ENCODE peak calls at places on chromosomes 7 and 10, in six cellular contexts. R, G, Y, O, K and F are unnamed samples.

GRCh38 chr7:98287486-98287959 is 6.0 kb downstream of the BRI3 start:
- DNase-seq in O (no peak), R (no peak), G (peak; percentile 92), Y (no peak), K (no peak), F (no peak)

GRCh38 chr10:118742787-118743186 is 12.0 kb downstream of the CACUL1 start:
- DNase-seq in O (no peak), R (no peak), Y (no peak), K (no peak), G (no peak), F (no peak)

GRCh38 chr10:102678842-102679289 is 34.6 kb downstream of the TRIM8 start:
- DNase-seq in O (peak; percentile 77), R (peak; percentile 50), Y (no peak), G (peak; percentile 93), K (peak; percentile 83), F (peak; percentile 90)

GRCh38 chr10:53403688-53404087 is 631.1 kb upstream of the MBL2 start:
- DNase-seq in K (peak; percentile 70), Y (no peak), R (no peak), G (no peak), O (peak; percentile 91), F (no peak)

GRCh38 chr10:26799342-26799741 is 61.4 kb downstream of the ABI1 start:
- DNase-seq in R (no peak), Y (no peak), O (no peak), K (no peak), G (no peak), F (no peak)

GRCh38 chr7:24948739-24949138 is 31.2 kb downstream of the OSBPL3 start:
- DNase-seq in R (no peak), O (no peak), Y (no peak), K (no peak), G (no peak), F (no peak)

GRCh38 chr7:80133361-80134104 is 1.1 kb upstream of the GNAI1 start:
- DNase-seq in Y (no peak), O (no peak), K (no peak), R (peak; percentile 42), G (no peak), F (no peak)

GRCh38 chr7:157136372-157136771 is 2.4 kb upstream of the UBE3C start:
- DNase-seq in G (no peak), Y (no peak), R (peak; percentile 76), O (no peak), K (no peak), F (no peak)

GRCh38 chr7:135962802-135963201 is 14.4 kb downstream of the MTPN start:
- DNase-seq in G (no peak), K (no peak), R (no peak), O (no peak), Y (no peak), F (no peak)

GRCh38 chr7:261341-262250 is 28.4 kb upstream of the FOXL3 start:
- DNase-seq in R (no peak), G (no peak), O (peak; percentile 23), Y (no peak), K (no peak), F (no peak)

GRCh38 chr7:32890010-32890552 is 1.5 kb downstream of the KBTBD2 start:
- DNase-seq in O (no peak), K (peak; percentile 55), Y (no peak), G (no peak), R (peak; percentile 33), F (no peak)

GRCh38 chr7:127907638-127908040 is 123.6 kb downstream of the LRRC4 start:
- DNase-seq in G (no peak), O (no peak), R (no peak), Y (no peak), K (no peak), F (no peak)

GRCh38 chr7:21580073-21580521 is 37.3 kb downstream of the DNAH11 start:
- DNase-seq in Y (no peak), K (no peak), O (no peak), R (peak; percentile 11), G (no peak), F (no peak)

GRCh38 chr10:50850576-50851340 is 34.7 kb downstream of the A1CF start:
- DNase-seq in O (no peak), Y (no peak), G (no peak), R (no peak), K (no peak), F (no peak)

GRCh38 chr10:23099816-23100215 is 4.4 kb downstream of the MSRB2 start:
- DNase-seq in K (no peak), R (no peak), Y (no peak), G (no peak), O (no peak), F (no peak)

GRCh38 chr10:10826125-10826524 is 191.5 kb upstream of the CELF2 start:
- DNase-seq in O (no peak), Y (no peak), K (no peak), R (no peak), G (no peak), F (no peak)

GRCh38 chr7:157205438-157205837 is 66.7 kb downstream of the UBE3C start:
- DNase-seq in Y (no peak), R (no peak), G (no peak), K (no peak), O (no peak), F (no peak)

DNA sequence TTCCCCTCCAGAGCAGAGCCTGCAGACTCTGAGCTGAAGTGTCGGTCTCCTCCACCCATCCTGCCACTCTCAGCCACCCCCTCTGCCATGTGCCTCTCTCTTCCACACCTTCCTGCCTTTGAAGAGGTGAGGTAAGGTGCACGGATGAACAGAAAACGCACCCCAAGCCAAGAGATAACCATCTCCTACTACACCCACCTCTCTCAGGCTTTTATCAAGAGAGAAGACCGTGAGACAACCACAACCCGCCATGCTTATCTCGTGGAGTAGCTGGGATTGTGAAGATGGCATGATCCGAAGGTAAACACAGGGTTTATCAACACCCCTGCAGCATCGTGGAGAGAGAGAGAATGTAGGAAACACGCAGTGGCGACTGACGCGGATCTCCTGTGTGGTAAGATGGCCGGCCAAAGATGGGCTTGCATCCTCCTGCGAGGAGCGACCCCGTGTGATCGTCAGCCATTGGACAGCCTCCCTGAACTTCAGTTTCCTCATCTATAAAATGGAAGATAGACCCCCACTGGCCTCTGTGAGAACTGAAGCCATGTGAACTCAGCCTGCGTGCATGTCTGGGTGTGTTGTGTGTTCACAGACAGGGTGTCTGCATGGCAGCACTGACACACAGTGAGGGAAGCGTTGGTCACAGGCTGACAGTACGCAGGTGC is 219.0 kb downstream of the DIP2C start:
- DNase-seq in K (no peak), Y (no peak), R (no peak), O (no peak), G (peak; percentile 18), F (no peak)
- TF ChIP-seq CTCF in K (no peak), Y (no peak), R (no peak), O (no peak), G (no peak), F (no peak)

DNA sequence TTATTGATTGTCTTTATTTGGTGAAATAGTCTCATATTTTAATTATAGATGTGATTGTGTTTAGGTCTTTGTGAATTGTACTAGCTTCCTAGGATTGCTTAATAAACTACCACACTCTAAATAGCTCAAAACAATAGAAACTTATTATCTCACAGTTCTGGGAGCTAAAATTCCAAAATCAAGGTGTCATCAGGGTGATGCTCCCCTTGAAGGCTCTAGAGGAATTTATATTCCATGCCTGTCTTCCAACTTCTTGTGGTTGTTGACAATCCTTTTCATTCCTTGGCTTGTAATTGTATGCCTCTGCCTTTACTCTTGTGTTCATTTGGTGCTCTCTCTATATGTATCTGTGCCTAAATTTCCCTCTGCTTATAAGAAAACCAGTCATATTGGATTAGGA is 155.3 kb upstream of the AKR1E2 start:
- DNase-seq in O (no peak), R (no peak), G (no peak), K (no peak), Y (no peak), F (no peak)
- H3K27ac ChIP-seq in O (peak overlapping the region; percentile 53), R (peak overlapping the region; percentile 87), G (no peak overlapping the region), K (no peak overlapping the region), Y (no peak overlapping the region), F (no peak overlapping the region)

GRCh38 chr10:86520871-86521619 is 547 bp downstream of the WAPL start:
- DNase-seq in G (no peak), K (peak; percentile 74), R (peak; percentile 70), Y (no peak), O (peak; percentile 62), F (peak; percentile 58)
- TF ChIP-seq CTCF in G (no peak), K (no peak), R (no peak), Y (no peak), O (no peak), F (no peak)

DNA sequence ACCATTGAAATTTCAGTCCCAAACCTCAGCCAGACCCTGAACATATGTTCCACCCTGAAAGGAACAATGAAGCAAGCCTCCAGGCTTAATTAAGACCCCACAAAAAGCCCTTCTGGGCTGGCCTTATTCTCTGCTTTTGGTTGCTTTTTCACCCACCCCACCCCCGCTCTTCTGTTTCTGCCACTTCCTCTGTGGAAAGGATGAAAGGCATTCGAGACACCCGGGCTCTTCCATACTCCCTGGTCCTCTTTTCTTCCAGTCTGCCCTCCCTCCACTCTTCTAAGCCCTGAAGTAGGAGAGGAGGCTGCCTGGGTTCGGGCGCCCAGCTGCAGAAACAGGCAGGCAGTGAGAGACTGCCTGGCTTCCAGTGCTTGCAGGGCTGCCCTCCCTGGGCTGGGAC is 9.4 kb upstream of the FAM241B start:
- DNase-seq in K (no peak), R (no peak), G (no peak), O (no peak), Y (no peak), F (no peak)
- H3K27ac ChIP-seq in K (no peak overlapping the region), R (no peak overlapping the region), G (no peak overlapping the region), O (no peak overlapping the region), Y (no peak overlapping the region), F (no peak overlapping the region)

GRCh38 chr10:79280956-79281355 is 66.3 kb upstream of the PPIF start:
- DNase-seq in Y (no peak), K (no peak), G (no peak), O (no peak), R (no peak), F (no peak)
- TF ChIP-seq CTCF in Y (no peak), K (no peak), G (no peak), O (no peak), R (no peak), F (no peak)

GRCh38 chr7:130887182-130888016 is 153.4 kb upstream of the KLF14 start:
- DNase-seq in R (peak; percentile 82), K (no peak), G (no peak), O (no peak), Y (no peak), F (no peak)
- H3K27ac ChIP-seq in R (peak overlapping the region; percentile 94), K (no peak overlapping the region), G (no peak overlapping the region), O (no peak overlapping the region), Y (peak overlapping the region; percentile 30), F (no peak overlapping the region)